ENCODE peak calls at places on chromosomes 3 and 15, in ten cellular contexts. One of them, this sample, is unnamed.

GRCh38 chr3:187902041-187902471 is 156.8 kb upstream of the BCL6 start:
- DNase-seq in breast epithelium: no peak
- DNase-seq in endothelial cell of umbilical vein: no peak
- DNase-seq in H1: no peak
- DNase-seq in HCT116: no peak
- DNase-seq in transverse colon: no peak
- DNase-seq in suprapubic skin: no peak
- DNase-seq in spleen: no peak
- DNase-seq in stomach: no peak
- DNase-seq in HepG2: no peak
- DNase-seq in this sample: no peak

GRCh38 chr3:129694228-129694627 is 87.8 kb upstream of the PLXND1 start:
- DNase-seq in breast epithelium: no peak
- DNase-seq in endothelial cell of umbilical vein: no peak
- DNase-seq in H1: no peak
- DNase-seq in HCT116: peak; percentile 18
- DNase-seq in transverse colon: no peak
- DNase-seq in suprapubic skin: no peak
- DNase-seq in spleen: no peak
- DNase-seq in stomach: no peak
- DNase-seq in HepG2: no peak
- DNase-seq in this sample: no peak

GRCh38 chr3:5663604-5664003 is 476.1 kb downstream of the EDEM1 start:
- DNase-seq in breast epithelium: no peak
- DNase-seq in endothelial cell of umbilical vein: no peak
- DNase-seq in H1: no peak
- DNase-seq in HCT116: no peak
- DNase-seq in transverse colon: no peak
- DNase-seq in suprapubic skin: no peak
- DNase-seq in spleen: no peak
- DNase-seq in stomach: no peak
- DNase-seq in HepG2: no peak
- DNase-seq in this sample: no peak

GRCh38 chr15:74620636-74621545 is 5.3 kb downstream of the CLK3 start:
- DNase-seq in breast epithelium: no peak
- DNase-seq in endothelial cell of umbilical vein: peak; percentile 72
- DNase-seq in H1: peak; percentile 53
- DNase-seq in HCT116: peak; percentile 77
- DNase-seq in transverse colon: peak; percentile 78
- DNase-seq in suprapubic skin: no peak
- DNase-seq in spleen: peak; percentile 88
- DNase-seq in stomach: peak; percentile 71
- DNase-seq in HepG2: peak; percentile 79
- DNase-seq in this sample: peak; percentile 85

GRCh38 chr15:42331235-42331634 is 28.1 kb upstream of the CAPN3 start:
- DNase-seq in breast epithelium: no peak
- DNase-seq in endothelial cell of umbilical vein: no peak
- DNase-seq in H1: no peak
- DNase-seq in HCT116: no peak
- DNase-seq in transverse colon: no peak
- DNase-seq in suprapubic skin: no peak
- DNase-seq in spleen: no peak
- DNase-seq in stomach: no peak
- DNase-seq in HepG2: no peak
- DNase-seq in this sample: no peak

GRCh38 chr3:98994128-98994762 is 92.8 kb upstream of the DCBLD2 start:
- DNase-seq in breast epithelium: no peak
- DNase-seq in endothelial cell of umbilical vein: peak; percentile 76
- DNase-seq in H1: no peak
- DNase-seq in HCT116: peak; percentile 52
- DNase-seq in transverse colon: no peak
- DNase-seq in suprapubic skin: no peak
- DNase-seq in spleen: no peak
- DNase-seq in stomach: no peak
- DNase-seq in HepG2: peak; percentile 34
- DNase-seq in this sample: no peak

GRCh38 chr3:126910231-126910630 is 72.7 kb upstream of the PLXNA1 start:
- DNase-seq in breast epithelium: no peak
- DNase-seq in endothelial cell of umbilical vein: no peak
- DNase-seq in H1: no peak
- DNase-seq in HCT116: no peak
- DNase-seq in transverse colon: no peak
- DNase-seq in suprapubic skin: no peak
- DNase-seq in spleen: no peak
- DNase-seq in stomach: no peak
- DNase-seq in HepG2: no peak
- DNase-seq in this sample: no peak

GRCh38 chr3:100769693-100770092 is 60.4 kb downstream of the TFG start:
- DNase-seq in breast epithelium: no peak
- DNase-seq in endothelial cell of umbilical vein: no peak
- DNase-seq in H1: no peak
- DNase-seq in HCT116: no peak
- DNase-seq in transverse colon: no peak
- DNase-seq in suprapubic skin: no peak
- DNase-seq in spleen: no peak
- DNase-seq in stomach: no peak
- DNase-seq in HepG2: no peak
- DNase-seq in this sample: no peak

GRCh38 chr15:29566914-29567313 is 255.4 kb downstream of the TJP1 start:
- DNase-seq in breast epithelium: no peak
- DNase-seq in endothelial cell of umbilical vein: no peak
- DNase-seq in H1: no peak
- DNase-seq in HCT116: no peak
- DNase-seq in transverse colon: no peak
- DNase-seq in suprapubic skin: no peak
- DNase-seq in spleen: no peak
- DNase-seq in stomach: no peak
- DNase-seq in HepG2: no peak
- DNase-seq in this sample: no peak

GRCh38 chr3:52277972-52278509 is 408 bp downstream of the WDR82 start:
- DNase-seq in breast epithelium: no peak
- DNase-seq in endothelial cell of umbilical vein: peak; percentile 67
- DNase-seq in H1: no peak
- DNase-seq in HCT116: no peak
- DNase-seq in transverse colon: no peak
- DNase-seq in suprapubic skin: no peak
- DNase-seq in spleen: peak; percentile 94
- DNase-seq in stomach: no peak
- DNase-seq in HepG2: no peak
- DNase-seq in this sample: peak; percentile 62

GRCh38 chr3:164236856-164237255 is 841.4 kb downstream of the SI start:
- DNase-seq in breast epithelium: no peak
- DNase-seq in endothelial cell of umbilical vein: no peak
- DNase-seq in H1: no peak
- DNase-seq in HCT116: no peak
- DNase-seq in transverse colon: no peak
- DNase-seq in suprapubic skin: no peak
- DNase-seq in spleen: no peak
- DNase-seq in stomach: no peak
- DNase-seq in HepG2: no peak
- DNase-seq in this sample: no peak

GRCh38 chr3:42667523-42668402 is 14.3 kb downstream of the ZBTB47 start:
- DNase-seq in breast epithelium: no peak
- DNase-seq in endothelial cell of umbilical vein: no peak
- DNase-seq in H1: no peak
- DNase-seq in HCT116: no peak
- DNase-seq in transverse colon: no peak
- DNase-seq in suprapubic skin: no peak
- DNase-seq in spleen: no peak
- DNase-seq in stomach: no peak
- DNase-seq in HepG2: no peak
- DNase-seq in this sample: no peak

GRCh38 chr3:163490119-163490518 is 1588.2 kb downstream of the SI start:
- DNase-seq in breast epithelium: no peak
- DNase-seq in endothelial cell of umbilical vein: no peak
- DNase-seq in H1: peak; percentile 51
- DNase-seq in HCT116: peak; percentile 48
- DNase-seq in transverse colon: peak; percentile 15
- DNase-seq in suprapubic skin: no peak
- DNase-seq in spleen: peak; percentile 42
- DNase-seq in stomach: peak; percentile 39
- DNase-seq in HepG2: peak; percentile 57
- DNase-seq in this sample: no peak

DNA sequence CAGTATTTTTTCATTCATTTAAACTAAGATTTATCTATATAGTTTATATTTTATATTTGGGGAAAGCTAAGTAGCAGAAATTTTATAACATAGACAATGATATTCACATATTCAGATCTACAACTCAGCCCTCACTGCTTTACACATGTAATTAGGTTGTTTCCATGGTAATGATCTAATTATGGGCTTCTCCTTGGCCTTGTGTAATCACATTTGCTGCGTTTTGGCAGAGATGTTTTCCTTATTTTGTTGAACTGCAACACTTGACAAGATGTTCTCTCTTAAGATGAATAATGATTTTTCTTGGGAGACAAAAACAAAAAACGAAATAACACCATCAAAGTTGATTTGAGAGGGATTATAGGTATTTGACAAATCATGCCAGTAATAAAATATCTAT is 635.6 kb upstream of the TBL1XR1 start:
- DNase-seq in breast epithelium: no peak
- DNase-seq in endothelial cell of umbilical vein: no peak
- DNase-seq in H1: no peak
- DNase-seq in HCT116: no peak
- DNase-seq in transverse colon: no peak
- DNase-seq in suprapubic skin: no peak
- DNase-seq in spleen: no peak
- DNase-seq in stomach: no peak
- DNase-seq in HepG2: no peak
- DNase-seq in this sample: no peak
- TF ChIP-seq POLR2AphosphoS5 in breast epithelium: no peak
- TF ChIP-seq POLR2AphosphoS5 in endothelial cell of umbilical vein: no peak
- TF ChIP-seq POLR2AphosphoS5 in H1: no peak
- TF ChIP-seq POLR2AphosphoS5 in HCT116: no peak
- TF ChIP-seq POLR2AphosphoS5 in transverse colon: peak; percentile 22
- TF ChIP-seq POLR2AphosphoS5 in suprapubic skin: no peak
- TF ChIP-seq POLR2AphosphoS5 in spleen: no peak
- TF ChIP-seq POLR2AphosphoS5 in stomach: no peak
- TF ChIP-seq POLR2AphosphoS5 in HepG2: no peak
- TF ChIP-seq POLR2AphosphoS5 in this sample: no peak

DNA sequence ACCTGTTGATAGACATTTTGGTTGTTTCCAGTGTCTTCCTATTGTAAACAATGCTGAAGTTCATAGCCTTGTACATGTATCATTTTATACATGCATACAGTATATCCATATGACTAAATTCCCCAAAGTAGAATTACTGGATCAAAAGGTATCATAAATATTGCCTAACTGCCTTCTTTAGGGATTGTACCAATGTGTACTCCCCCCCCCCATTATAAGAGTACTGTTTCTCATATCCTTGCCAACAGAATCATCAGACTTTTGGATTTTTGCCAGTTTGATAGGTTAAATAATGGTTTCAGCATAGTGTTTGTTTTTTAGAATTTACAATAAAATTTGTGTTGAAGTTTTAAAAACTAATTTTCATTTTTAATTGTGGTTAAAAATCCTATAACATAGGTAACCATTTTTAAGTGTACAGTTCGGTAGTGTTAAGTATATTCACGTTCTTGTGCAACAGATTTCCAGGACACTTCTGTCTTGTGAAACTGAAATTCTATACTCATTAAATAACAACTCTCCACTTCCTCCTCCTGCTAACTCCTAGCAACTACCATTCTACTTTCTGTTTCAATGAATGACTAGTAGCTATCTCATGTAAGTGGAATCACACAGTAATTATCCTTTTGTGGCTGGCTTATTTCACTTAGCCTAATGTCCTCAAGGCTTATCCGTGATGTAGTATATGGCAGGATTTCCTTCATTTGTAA is 30.8 kb upstream of the MAP3K13 start:
- DNase-seq in breast epithelium: no peak
- DNase-seq in endothelial cell of umbilical vein: peak; percentile 47
- DNase-seq in H1: no peak
- DNase-seq in HCT116: no peak
- DNase-seq in transverse colon: no peak
- DNase-seq in suprapubic skin: no peak
- DNase-seq in spleen: no peak
- DNase-seq in stomach: no peak
- DNase-seq in HepG2: peak; percentile 87
- DNase-seq in this sample: no peak
- TF ChIP-seq POLR2A in breast epithelium: no peak
- TF ChIP-seq POLR2A in endothelial cell of umbilical vein: no peak
- TF ChIP-seq POLR2A in H1: no peak
- TF ChIP-seq POLR2A in HCT116: no peak
- TF ChIP-seq POLR2A in transverse colon: no peak
- TF ChIP-seq POLR2A in suprapubic skin: no peak
- TF ChIP-seq POLR2A in spleen: no peak
- TF ChIP-seq POLR2A in stomach: no peak
- TF ChIP-seq POLR2A in HepG2: no peak
- TF ChIP-seq POLR2A in this sample: no peak

DNA sequence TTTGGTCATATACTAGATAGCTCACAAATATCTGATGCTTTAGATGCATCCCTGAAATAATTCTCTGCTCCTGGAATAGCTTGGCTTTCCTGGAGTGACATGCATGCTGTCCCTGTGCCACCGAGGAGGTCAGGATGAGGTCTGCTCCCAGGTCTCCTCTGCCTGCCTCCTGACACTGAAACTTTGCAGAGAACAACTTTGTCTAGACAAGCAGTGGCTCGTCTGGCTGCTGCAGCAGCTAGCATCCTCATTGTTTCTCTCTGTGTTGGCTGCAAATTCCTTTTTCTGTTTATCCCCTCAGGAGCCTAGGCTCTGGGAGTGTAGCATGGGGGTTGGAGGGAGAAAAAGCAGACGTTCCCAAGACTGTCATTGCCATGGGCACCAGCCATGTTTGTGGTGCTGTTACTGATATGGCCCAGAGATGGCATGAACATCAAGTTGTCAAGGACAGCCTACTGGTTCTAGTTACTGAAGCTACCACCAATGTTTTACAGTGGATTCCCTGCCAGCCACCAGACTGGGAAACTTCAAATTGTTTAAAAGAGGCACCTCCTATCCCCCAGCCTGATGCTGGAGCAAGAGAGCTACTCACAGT is 208.7 kb upstream of the LRIG1 start:
- DNase-seq in breast epithelium: no peak
- DNase-seq in endothelial cell of umbilical vein: no peak
- DNase-seq in H1: no peak
- DNase-seq in HCT116: no peak
- DNase-seq in transverse colon: no peak
- DNase-seq in suprapubic skin: no peak
- DNase-seq in spleen: no peak
- DNase-seq in stomach: no peak
- DNase-seq in HepG2: no peak
- DNase-seq in this sample: no peak
- TF ChIP-seq POLR2AphosphoS5 in breast epithelium: no peak
- TF ChIP-seq POLR2AphosphoS5 in endothelial cell of umbilical vein: no peak
- TF ChIP-seq POLR2AphosphoS5 in H1: no peak
- TF ChIP-seq POLR2AphosphoS5 in HCT116: no peak
- TF ChIP-seq POLR2AphosphoS5 in transverse colon: peak; percentile 88
- TF ChIP-seq POLR2AphosphoS5 in suprapubic skin: peak; percentile 21
- TF ChIP-seq POLR2AphosphoS5 in spleen: no peak
- TF ChIP-seq POLR2AphosphoS5 in stomach: no peak
- TF ChIP-seq POLR2AphosphoS5 in HepG2: no peak
- TF ChIP-seq POLR2AphosphoS5 in this sample: no peak

GRCh38 chr3:179071569-179072397 is at the start of gene ZMAT3:
- DNase-seq in breast epithelium: peak; percentile 78
- DNase-seq in endothelial cell of umbilical vein: peak; percentile 93
- DNase-seq in H1: peak; percentile 53
- DNase-seq in HCT116: peak; percentile 34
- DNase-seq in transverse colon: peak; percentile 89
- DNase-seq in suprapubic skin: peak; percentile 93
- DNase-seq in spleen: peak; percentile 96
- DNase-seq in stomach: peak; percentile 87
- DNase-seq in HepG2: peak; percentile 71
- DNase-seq in this sample: peak; percentile 61
- TF ChIP-seq POLR2A in breast epithelium: no peak
- TF ChIP-seq POLR2A in endothelial cell of umbilical vein: peak; percentile 89
- TF ChIP-seq POLR2A in H1: peak; percentile 64
- TF ChIP-seq POLR2A in HCT116: peak; percentile 76
- TF ChIP-seq POLR2A in transverse colon: peak; percentile 55
- TF ChIP-seq POLR2A in suprapubic skin: no peak
- TF ChIP-seq POLR2A in spleen: peak; percentile 39
- TF ChIP-seq POLR2A in stomach: no peak
- TF ChIP-seq POLR2A in HepG2: peak; percentile 91
- TF ChIP-seq POLR2A in this sample: peak; percentile 92

This sample was measured in GM12892.